ENCODE peak calls at places on chromosomes 7 and 10, in eight cellular contexts. A is stimulated activated naive CD4-positive, alpha-beta T cell; P is CD8-positive, alpha-beta T cell; H is naive thymus-derived CD8-positive, alpha-beta T cell; M is NCI-H460; O is stimulated activated CD8-positive, alpha-beta memory T cell treated with anti-CD3 and anti-CD28 coated beads, Interleukin-4, amount 100 ng/mL, for 24 hours; F is HepG2; B is activated CD4-positive, alpha-beta T cell treated with anti-CD3 and anti-CD28 coated beads, Interleukin-2, amount 50 U/mL, for 24 hours. D is an unnamed sample.

GRCh38 chr10:116752563-116752962 is 10.2 kb upstream of the HSPA12A start:
- DNase-seq in A (no peak), P (no peak), H (no peak), M (no peak), O (no peak), F (no peak), B (no peak), D (no peak)

GRCh38 chr7:155913311-155913710 is 101.0 kb upstream of the SHH start:
- DNase-seq in A (no peak), P (no peak), H (no peak), M (no peak), O (no peak), F (no peak), B (no peak), D (no peak)

GRCh38 chr10:14653271-14654161 is 121.2 kb downstream of the FAM107B start:
- DNase-seq in A (no peak), P (no peak), H (no peak), M (peak), O (no peak), F (no peak), B (no peak), D (no peak)

GRCh38 chr10:27742195-27742925 is 3.3 kb downstream of the MKX start:
- DNase-seq in A (peak), P (peak), H (peak), M (peak), O (peak), F (peak), B (peak), D (no peak)

GRCh38 chr7:94848531-94848930 is 58.9 kb upstream of the PPP1R9A start:
- DNase-seq in A (no peak), P (no peak), H (no peak), M (no peak), O (no peak), F (no peak), B (no peak), D (no peak)

GRCh38 chr7:36303202-36304098 is 86.2 kb upstream of the ANLN start:
- DNase-seq in A (no peak), P (no peak), H (no peak), M (peak), O (no peak), F (peak), B (no peak), D (peak)

GRCh38 chr7:18288322-18289037 is 207.1 kb upstream of the HDAC9 start:
- DNase-seq in A (no peak), P (no peak), H (no peak), M (no peak), O (no peak), F (no peak), B (no peak), D (no peak)

GRCh38 chr7:48087349-48087748 is 1.7 kb upstream of the UPP1 start:
- DNase-seq in A (no peak), P (no peak), H (no peak), M (peak), O (no peak), F (no peak), B (no peak), D (no peak)

GRCh38 chr7:50657341-50657873 is 92.2 kb upstream of the DDC start:
- DNase-seq in A (no peak), P (no peak), H (no peak), M (no peak), O (no peak), F (no peak), B (no peak), D (no peak)

GRCh38 chr10:110641256-110641655 is 2.9 kb upstream of the RBM20 start:
- DNase-seq in A (no peak), P (peak), H (no peak), M (peak), O (peak), F (peak), B (no peak), D (no peak)

GRCh38 chr10:33139191-33139646 is 181.2 kb upstream of the ITGB1 start:
- DNase-seq in A (peak), P (peak), H (peak), M (no peak), O (no peak), F (no peak), B (no peak), D (no peak)

GRCh38 chr7:102064361-102065025 is 222.2 kb upstream of the SH2B2 start:
- DNase-seq in A (no peak), P (no peak), H (no peak), M (no peak), O (no peak), F (no peak), B (no peak), D (no peak)

GRCh38 chr7:122885583-122886356 is 490 bp downstream of the CADPS2 start:
- DNase-seq in A (no peak), P (no peak), H (no peak), M (peak), O (no peak), F (peak), B (no peak), D (no peak)

GRCh38 chr10:120428754-120429153 is 28.3 kb upstream of the PLPP4 start:
- DNase-seq in A (no peak), P (no peak), H (no peak), M (no peak), O (no peak), F (no peak), B (no peak), D (no peak)

GRCh38 chr10:48564466-48565150 is 40.3 kb downstream of the ARHGAP22 start:
- DNase-seq in A (no peak), P (no peak), H (no peak), M (no peak), O (no peak), F (no peak), B (no peak), D (no peak)